ENCODE peak calls at places on chromosomes 3 and 15, in six cellular contexts. Z, Y, A, T, N and I are unnamed samples.

GRCh38 chr3:71724584-71725278 is 471 bp downstream of the EIF4E3 start:
- DNase-seq in N (peak; percentile 80), Z (no peak), A (no peak), Y (no peak), T (no peak), I (no peak)

GRCh38 chr3:88412346-88412745 is 262.6 kb downstream of the C3orf38 start:
- DNase-seq in N (no peak), Z (no peak), Y (no peak), T (no peak), A (no peak), I (no peak)

GRCh38 chr15:38084289-38084688 is 149.8 kb downstream of the TMCO5A start:
- DNase-seq in A (peak; percentile 85), Y (no peak), N (no peak), Z (no peak), T (no peak), I (peak; percentile 13)

GRCh38 chr3:189941679-189942078 is 179.0 kb downstream of the P3H2 start:
- DNase-seq in Y (peak; percentile 79), N (no peak), A (no peak), Z (no peak), T (no peak), I (no peak)

GRCh38 chr3:194133661-194134230 is 2.2 kb upstream of the HES1 start:
- DNase-seq in T (no peak), A (no peak), N (no peak), Y (peak; percentile 87), Z (peak; percentile 65), I (peak; percentile 28)

GRCh38 chr15:77502379-77503095 is 81.8 kb downstream of the HMG20A start:
- DNase-seq in Y (peak; percentile 23), N (no peak), Z (no peak), T (no peak), A (no peak), I (no peak)

GRCh38 chr3:142857056-142857455 is 31.8 kb downstream of the PCOLCE2 start:
- DNase-seq in Z (no peak), Y (peak; percentile 57), T (no peak), A (no peak), N (peak; percentile 65), I (no peak)

GRCh38 chr15:40875996-40876740 is 2.1 kb upstream of the RHOV start:
- DNase-seq in T (no peak), Y (no peak), N (no peak), A (no peak), Z (no peak), I (no peak)

GRCh38 chr3:75218577-75218976 is 445.6 kb upstream of the FRG2C start:
- DNase-seq in N (no peak), T (no peak), Y (no peak), Z (no peak), A (no peak), I (no peak)

GRCh38 chr3:137061186-137061585 is 103.4 kb downstream of the IL20RB start:
- DNase-seq in T (no peak), A (no peak), Y (no peak), Z (no peak), N (no peak), I (no peak)

GRCh38 chr3:34703058-34703457 is 904.6 kb downstream of the PDCD6IP start:
- DNase-seq in A (no peak), Y (no peak), T (no peak), N (no peak), Z (no peak), I (no peak)

GRCh38 chr15:30043211-30043655 is 39.5 kb upstream of the GOLGA8J start:
- DNase-seq in Y (no peak), A (no peak), T (no peak), N (peak; percentile 40), Z (no peak), I (no peak)

GRCh38 chr3:159732172-159733111 is 256.2 kb upstream of the IL12A start:
- DNase-seq in A (no peak), T (peak; percentile 41), Z (no peak), Y (no peak), N (no peak), I (no peak)

GRCh38 chr15:96037584-96037983 is 292.9 kb upstream of the NR2F2 start:
- DNase-seq in Z (no peak), T (no peak), N (no peak), Y (no peak), A (peak; percentile 93), I (peak; percentile 72)

GRCh38 chr3:81545572-81545971 is 215.9 kb downstream of the GBE1 start:
- DNase-seq in T (no peak), A (no peak), N (no peak), Y (no peak), Z (no peak), I (no peak)

GRCh38 chr3:65856907-65857306 is 181.8 kb downstream of the MAGI1 start:
- DNase-seq in A (no peak), N (no peak), Z (no peak), Y (peak; percentile 53), T (no peak), I (no peak)

GRCh38 chr15:64622410-64623260 is 152.8 kb downstream of the RBPMS2 start:
- DNase-seq in Y (no peak), T (no peak), A (peak; percentile 96), Z (no peak), N (no peak), I (no peak)

GRCh38 chr3:41053220-41053619 is 146.1 kb upstream of the CTNNB1 start:
- DNase-seq in T (no peak), Z (no peak), A (no peak), Y (no peak), N (no peak), I (no peak)

GRCh38 chr3:58560771-58561311 is 16.4 kb downstream of the FAM107A start:
- DNase-seq in A (no peak), T (no peak), Z (peak; percentile 20), Y (peak; percentile 76), N (no peak), I (no peak)

GRCh38 chr3:57194641-57195040 is 5.1 kb downstream of the HESX1 start:
- DNase-seq in Y (no peak), A (no peak), N (peak; percentile 20), Z (no peak), T (no peak), I (no peak)

GRCh38 chr15:51375966-51376640 is 34.6 kb downstream of the GLDN start:
- DNase-seq in N (no peak), Z (no peak), Y (no peak), A (no peak), T (no peak), I (no peak)

GRCh38 chr15:29003446-29004233 is 117.9 kb downstream of the APBA2 start:
- DNase-seq in Y (no peak), T (no peak), Z (no peak), A (no peak), N (no peak), I (no peak)

GRCh38 chr3:139111392-139112229 is 66.9 kb upstream of the PRR23C start:
- DNase-seq in Z (peak; percentile 64), T (peak; percentile 10), Y (peak; percentile 12), A (no peak), N (peak; percentile 69), I (no peak)

GRCh38 chr3:170640737-170641171 is 54.9 kb upstream of the SLC7A14 start:
- DNase-seq in A (no peak), N (no peak), T (no peak), Y (no peak), Z (no peak), I (no peak)

GRCh38 chr3:23779841-23780240 is 25.9 kb upstream of the UBE2E1 start:
- DNase-seq in Z (no peak), A (no peak), Y (no peak), T (no peak), N (no peak), I (no peak)

DNA sequence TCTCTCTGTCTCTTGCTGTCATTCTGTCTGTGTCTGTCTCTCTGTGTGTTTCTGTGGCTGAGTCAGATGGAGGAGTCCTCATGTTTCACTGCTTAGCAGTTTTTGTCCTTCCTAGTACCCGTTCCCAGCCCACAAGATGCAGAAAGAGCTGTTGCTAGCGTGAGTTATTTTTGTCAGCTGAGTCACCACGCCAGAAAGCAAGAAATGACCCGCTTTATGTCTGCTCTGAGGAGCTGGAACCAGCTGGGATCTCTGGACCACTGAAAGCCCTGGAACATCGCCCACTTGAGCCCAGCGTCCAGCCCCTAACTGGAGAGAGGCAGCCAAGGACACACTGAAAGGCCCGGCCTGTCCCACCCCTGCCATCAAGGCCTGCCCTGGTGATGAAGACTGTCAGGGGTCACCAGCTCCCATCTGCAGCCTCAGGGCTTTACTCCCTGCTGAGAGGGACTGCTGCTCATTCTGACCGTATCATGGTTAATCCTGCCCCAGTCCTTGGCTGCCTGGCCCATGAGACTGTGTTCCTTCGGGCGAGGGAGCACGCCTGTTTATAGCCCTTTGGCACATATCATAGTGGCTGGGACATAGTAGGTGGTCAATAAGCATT is 101.7 kb upstream of the TPM1 start:
- DNase-seq in Y (no peak), N (peak; percentile 44), T (no peak), A (no peak), Z (no peak), I (no peak)
- TF ChIP-seq GABPA in Y (no peak), N (no peak), T (no peak), A (no peak), Z (no peak), I (no peak)

GRCh38 chr15:79381593-79381992 is 50.5 kb upstream of the MINAR1 start:
- DNase-seq in A (no peak), T (no peak), Z (no peak), Y (peak; percentile 4), N (no peak), I (no peak)

GRCh38 chr15:79380755-79381499 is 51.2 kb upstream of the MINAR1 start:
- DNase-seq in T (peak; percentile 44), A (peak; percentile 15), N (peak; percentile 76), Y (peak; percentile 63), Z (peak; percentile 66), I (peak; percentile 39)

GRCh38 chr15:79373728-79374127 is 58.4 kb upstream of the MINAR1 start:
- DNase-seq in Y (no peak), N (no peak), Z (no peak), T (no peak), A (no peak), I (no peak)

GRCh38 chr15:79376383-79376782 is 55.8 kb upstream of the MINAR1 start:
- DNase-seq in A (no peak), N (no peak), T (no peak), Y (no peak), Z (no peak), I (peak; percentile 6)

GRCh38 chr15:79378394-79379158 is 53.6 kb upstream of the MINAR1 start:
- DNase-seq in Y (no peak), N (no peak), A (no peak), Z (peak; percentile 46), T (no peak), I (peak; percentile 39)
- TF ChIP-seq GABPA in Y (no peak), N (no peak), A (no peak), Z (no peak), T (no peak), I (no peak)

GRCh38 chr3:32872487-32873382 is 54.9 kb downstream of the TRIM71 start:
- DNase-seq in Y (no peak), T (no peak), Z (no peak), N (no peak), A (no peak), I (no peak)
- TF ChIP-seq GABPA in Y (no peak), T (no peak), Z (no peak), N (no peak), A (no peak), I (no peak)

GRCh38 chr3:113179235-113179829 is 32.0 kb upstream of the BOC start:
- DNase-seq in T (no peak), N (no peak), A (no peak), Y (no peak), Z (no peak), I (no peak)

GRCh38 chr3:113186566-113186965 is 24.8 kb upstream of the BOC start:
- DNase-seq in N (no peak), Z (no peak), T (no peak), Y (no peak), A (no peak), I (no peak)

GRCh38 chr3:113185436-113185835 is 25.9 kb upstream of the BOC start:
- DNase-seq in Z (no peak), Y (no peak), A (no peak), N (no peak), T (no peak), I (no peak)

GRCh38 chr3:113183748-113184661 is 27.4 kb upstream of the BOC start:
- DNase-seq in T (no peak), N (peak; percentile 35), A (no peak), Z (no peak), Y (no peak), I (no peak)
- TF ChIP-seq GABPA in T (no peak), N (no peak), A (no peak), Z (no peak), Y (no peak), I (no peak)